ENCODE peak calls at places on chromosomes 12 and 14, in four cellular contexts. L, K, D and C are unnamed samples.

GRCh38 chr12:132700212-132700913 is 10.3 kb upstream of the PGAM5 start:
- DNase-seq in L (peak), D (no peak), K (no peak), C (peak)

GRCh38 chr12:33825986-33826602 is 196.2 kb upstream of the ALG10 start:
- DNase-seq in K (no peak), D (no peak), L (no peak), C (peak)

GRCh38 chr14:35398095-35398584 is 6.4 kb downstream of the NFKBIA start:
- DNase-seq in K (no peak), D (no peak), L (peak), C (no peak)

GRCh38 chr14:95490127-95490526 is 26.3 kb downstream of the SYNE3 start:
- DNase-seq in L (no peak), K (no peak), D (no peak), C (no peak)

GRCh38 chr12:3492868-3493224 is 1.8 kb downstream of the PRMT8 start:
- DNase-seq in D (no peak), K (no peak), L (no peak), C (no peak)

GRCh38 chr12:53505086-53505485 is 2.2 kb downstream of the NPFF start:
- DNase-seq in K (no peak), D (peak), L (peak), C (peak)

GRCh38 chr14:92751819-92752218 is 3.4 kb upstream of the LGMN start:
- DNase-seq in K (no peak), D (no peak), L (no peak), C (no peak)

GRCh38 chr14:105065280-105066228 is at the start of gene GPR132:
- DNase-seq in K (peak), L (peak), D (no peak), C (no peak)

GRCh38 chr12:100293017-100293416 is 26.0 kb downstream of the SCYL2 start:
- DNase-seq in D (no peak), K (no peak), L (no peak), C (no peak)

GRCh38 chr12:123001467-123001866 is 21.0 kb downstream of the ARL6IP4 start:
- DNase-seq in D (no peak), K (no peak), L (no peak), C (no peak)

GRCh38 chr14:53004976-53005375 is 54.1 kb upstream of the FERMT2 start:
- DNase-seq in D (no peak), L (peak), K (no peak), C (no peak)

GRCh38 chr14:105152794-105153241 is 15.8 kb downstream of the JAG2 start:
- DNase-seq in K (no peak), D (no peak), L (no peak), C (no peak)

GRCh38 chr14:104190396-104191000 is 52.1 kb downstream of the KIF26A start:
- DNase-seq in D (no peak), K (no peak), L (no peak), C (no peak)

GRCh38 chr12:15152864-15153263 is 68.4 kb downstream of the RERG start:
- DNase-seq in D (no peak), K (no peak), L (peak), C (peak)

GRCh38 chr14:68563256-68564131 is 229.4 kb downstream of the ZFP36L1 start:
- DNase-seq in K (no peak), D (peak), L (peak), C (no peak)
- H3K4me3 ChIP-seq in K (no peak), D (no peak), L (no peak), C (no peak)

DNA sequence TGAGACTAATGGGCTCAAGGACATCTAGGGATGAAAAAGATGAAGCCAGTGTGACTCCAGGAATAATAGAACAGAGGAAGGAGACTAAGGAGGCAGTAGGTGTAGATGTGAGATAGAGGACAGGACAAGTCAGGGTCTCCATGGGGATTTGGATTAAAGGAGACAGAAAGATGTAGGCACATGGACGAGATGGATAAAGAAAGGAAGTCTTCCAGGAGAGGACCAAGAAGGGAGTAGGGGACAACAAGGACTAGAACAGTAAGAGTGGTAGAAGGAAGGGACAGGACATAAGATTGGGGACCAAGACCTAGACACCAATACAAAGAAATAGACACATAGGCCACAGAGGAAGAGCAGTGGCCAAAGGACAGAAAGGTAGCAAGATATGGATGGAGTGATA is 7.1 kb upstream of the PCK2 start:
- DNase-seq in K (no peak), L (no peak), D (no peak), C (no peak)
- H3K4me3 ChIP-seq in K (no peak), L (no peak), D (no peak), C (no peak)

GRCh38 chr12:96807741-96808140 is 99.3 kb upstream of the NEDD1 start:
- DNase-seq in L (no peak), K (no peak), D (no peak), C (no peak)

GRCh38 chr12:96811083-96811482 is 96.0 kb upstream of the NEDD1 start:
- DNase-seq in K (no peak), L (peak), D (no peak), C (peak)

GRCh38 chr12:96810057-96810456 is 97.0 kb upstream of the NEDD1 start:
- DNase-seq in L (peak), D (no peak), K (no peak), C (peak)

GRCh38 chr12:96810477-96810876 is 96.6 kb upstream of the NEDD1 start:
- DNase-seq in L (peak), K (no peak), D (no peak), C (peak)

DNA sequence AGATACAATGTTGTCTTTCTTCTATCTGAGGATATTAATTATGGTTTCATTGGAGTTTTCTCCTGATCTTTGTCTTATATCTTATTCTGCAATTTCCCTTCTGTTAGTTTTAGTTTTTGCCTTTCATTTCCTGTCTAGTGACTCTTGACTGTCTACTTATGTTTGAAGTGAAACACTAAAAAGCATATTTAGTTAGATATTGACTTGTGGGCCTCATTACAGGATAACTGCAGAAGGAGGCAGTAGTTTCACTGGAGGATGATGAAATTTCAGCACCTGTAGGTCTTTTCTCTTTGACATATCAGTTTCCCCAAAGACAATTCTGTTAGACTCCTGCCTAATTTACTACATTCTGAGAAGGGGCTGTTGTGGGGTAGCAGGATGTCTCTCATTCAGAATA is 97.5 kb upstream of the NEDD1 start:
- DNase-seq in D (no peak), L (no peak), K (no peak), C (no peak)
- H3K4me3 ChIP-seq in D (no peak), L (no peak), K (no peak), C (no peak)

DNA sequence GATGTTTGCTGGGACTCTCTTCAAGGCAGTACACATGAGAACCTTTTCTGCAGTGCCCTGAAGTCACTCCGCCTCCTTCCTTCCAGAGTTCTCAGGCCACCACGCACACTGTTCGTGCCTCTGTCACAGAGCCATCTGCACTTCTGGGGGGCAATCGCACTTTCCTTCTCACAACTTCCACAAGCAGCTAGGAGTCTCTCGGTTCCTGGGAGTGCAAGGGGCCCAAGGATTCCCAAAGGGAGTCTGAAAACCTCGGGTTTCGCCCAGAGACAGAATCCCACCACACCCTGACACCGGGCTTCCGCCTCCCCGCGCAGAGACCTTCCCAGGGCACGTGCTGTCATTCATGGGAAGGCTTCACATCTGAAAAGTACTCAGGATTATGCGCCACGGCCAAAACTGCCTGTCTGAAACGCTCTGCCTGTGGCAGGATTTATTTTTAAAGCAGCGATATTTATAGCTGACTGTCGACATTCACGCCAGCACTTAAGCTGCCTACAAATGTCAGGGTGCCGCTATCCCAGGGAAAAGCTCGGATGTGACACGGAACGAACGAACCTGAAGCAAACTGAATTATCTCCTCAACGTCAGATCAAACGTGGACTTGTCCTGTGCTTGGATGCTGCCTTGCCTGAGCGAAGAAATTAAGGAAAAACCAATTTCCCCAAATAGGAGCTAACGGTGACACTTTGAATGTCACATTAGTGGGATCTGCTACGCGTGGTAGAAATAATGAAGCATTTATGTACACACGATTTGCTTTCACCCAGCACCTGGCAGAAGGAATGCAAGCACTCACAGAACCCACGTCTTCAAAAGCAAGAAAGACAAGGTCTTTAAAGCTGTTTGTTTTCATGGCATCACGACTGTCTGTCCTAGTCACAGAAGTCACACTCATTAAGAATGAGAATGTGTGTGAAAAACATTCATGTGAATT is 154.0 kb downstream of the PIWIL1 start:
- DNase-seq in K (no peak), D (no peak), L (no peak), C (no peak)
- H3K4me3 ChIP-seq in K (no peak), D (no peak), L (no peak), C (no peak)

GRCh38 chr12:113422030-113422900 is at the start of gene SDSL:
- DNase-seq in K (peak), D (peak), L (peak), C (peak)
- H3K4me3 ChIP-seq in K (peak), D (peak), L (peak), C (peak)

DNA sequence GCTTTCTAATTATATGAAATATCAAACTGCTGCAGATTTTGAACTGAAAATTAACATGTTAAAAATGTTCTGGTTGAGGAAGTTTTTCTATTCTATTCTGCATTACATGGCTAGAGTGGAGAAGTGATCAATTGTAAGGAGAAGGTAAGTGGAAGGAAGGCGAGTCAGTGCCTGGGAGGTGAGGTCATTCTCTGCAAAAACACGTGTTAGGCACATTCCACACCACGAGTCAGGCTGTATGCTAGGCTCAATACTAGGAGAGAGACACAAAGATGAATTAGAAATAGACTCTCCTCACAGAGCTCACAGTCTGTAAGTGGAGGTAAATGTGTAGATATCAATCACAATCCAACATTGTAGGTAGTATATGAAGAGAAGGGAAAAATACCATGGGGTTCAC is 194.1 kb downstream of the NOVA1 start:
- DNase-seq in D (no peak), L (no peak), K (no peak), C (no peak)
- H3K4me3 ChIP-seq in D (no peak), L (no peak), K (no peak), C (no peak)